ENCODE peak calls at places on chromosome 22, in seven cellular contexts. One of them, this sample, is unnamed.
A peak's percentile ranks its signal among the peaks of the same experiment; 100 is the strongest.

GRCh38 chr22:28989035-28989464 is 72.6 kb downstream of the C22orf31 start:
- DNase-seq in K562: no peak
- DNase-seq in astrocyte of the spinal cord: no peak
- DNase-seq in heart left ventricle: no peak
- DNase-seq in neural progenitor cell: no peak
- DNase-seq in Panc1: no peak
- DNase-seq in body of pancreas: no peak
- DNase-seq in this sample: peak; percentile 41

GRCh38 chr22:37927129-37927936 is 21.2 kb downstream of the MICALL1 start:
- DNase-seq in K562: no peak
- DNase-seq in astrocyte of the spinal cord: no peak
- DNase-seq in heart left ventricle: no peak
- DNase-seq in neural progenitor cell: no peak
- DNase-seq in Panc1: no peak
- DNase-seq in body of pancreas: no peak
- DNase-seq in this sample: no peak

GRCh38 chr22:37310075-37310606 is 27.8 kb downstream of the CYTH4 start:
- DNase-seq in K562: peak; percentile 46
- DNase-seq in astrocyte of the spinal cord: no peak
- DNase-seq in heart left ventricle: no peak
- DNase-seq in neural progenitor cell: no peak
- DNase-seq in Panc1: no peak
- DNase-seq in body of pancreas: no peak
- DNase-seq in this sample: no peak

GRCh38 chr22:31637938-31638618 is 23.9 kb downstream of the PISD start:
- DNase-seq in K562: no peak
- DNase-seq in astrocyte of the spinal cord: no peak
- DNase-seq in heart left ventricle: peak; percentile 53
- DNase-seq in neural progenitor cell: no peak
- DNase-seq in Panc1: no peak
- DNase-seq in body of pancreas: peak; percentile 62
- DNase-seq in this sample: no peak

GRCh38 chr22:34319346-34319745 is 399.1 kb upstream of the LARGE1 start:
- DNase-seq in K562: no peak
- DNase-seq in astrocyte of the spinal cord: no peak
- DNase-seq in heart left ventricle: no peak
- DNase-seq in neural progenitor cell: no peak
- DNase-seq in Panc1: no peak
- DNase-seq in body of pancreas: no peak
- DNase-seq in this sample: no peak

GRCh38 chr22:21961886-21962654 is 9.4 kb upstream of the PPM1F start:
- DNase-seq in K562: no peak
- DNase-seq in astrocyte of the spinal cord: peak; percentile 49
- DNase-seq in heart left ventricle: no peak
- DNase-seq in neural progenitor cell: no peak
- DNase-seq in Panc1: no peak
- DNase-seq in body of pancreas: peak; percentile 58
- DNase-seq in this sample: no peak

GRCh38 chr22:43171019-43171491 is 15.9 kb downstream of the TTLL12 start:
- DNase-seq in K562: no peak
- DNase-seq in astrocyte of the spinal cord: no peak
- DNase-seq in heart left ventricle: no peak
- DNase-seq in neural progenitor cell: no peak
- DNase-seq in Panc1: no peak
- DNase-seq in body of pancreas: no peak
- DNase-seq in this sample: no peak

GRCh38 chr22:36839356-36840073 is 21.3 kb upstream of the NCF4 start:
- DNase-seq in K562: no peak
- DNase-seq in astrocyte of the spinal cord: no peak
- DNase-seq in heart left ventricle: no peak
- DNase-seq in neural progenitor cell: no peak
- DNase-seq in Panc1: no peak
- DNase-seq in body of pancreas: no peak
- DNase-seq in this sample: no peak

GRCh38 chr22:30654361-30654760 is 13.3 kb downstream of the DUSP18 start:
- DNase-seq in K562: no peak
- DNase-seq in astrocyte of the spinal cord: no peak
- DNase-seq in heart left ventricle: no peak
- DNase-seq in neural progenitor cell: no peak
- DNase-seq in Panc1: no peak
- DNase-seq in body of pancreas: no peak
- DNase-seq in this sample: no peak

GRCh38 chr22:24827305-24827704 is 21.3 kb downstream of the SGSM1 start:
- DNase-seq in K562: no peak
- DNase-seq in astrocyte of the spinal cord: no peak
- DNase-seq in heart left ventricle: no peak
- DNase-seq in neural progenitor cell: no peak
- DNase-seq in Panc1: no peak
- DNase-seq in body of pancreas: peak; percentile 88
- DNase-seq in this sample: no peak

GRCh38 chr22:37082251-37082650 is 27.3 kb downstream of the TMPRSS6 start:
- DNase-seq in K562: peak; percentile 3
- DNase-seq in astrocyte of the spinal cord: no peak
- DNase-seq in heart left ventricle: no peak
- DNase-seq in neural progenitor cell: no peak
- DNase-seq in Panc1: no peak
- DNase-seq in body of pancreas: no peak
- DNase-seq in this sample: no peak

GRCh38 chr22:23070418-23071162 is at the start of gene GNAZ:
- DNase-seq in K562: no peak
- DNase-seq in astrocyte of the spinal cord: no peak
- DNase-seq in heart left ventricle: no peak
- DNase-seq in neural progenitor cell: peak; percentile 82
- DNase-seq in Panc1: no peak
- DNase-seq in body of pancreas: no peak
- DNase-seq in this sample: no peak

GRCh38 chr22:37521236-37521739 is 2.1 kb upstream of the CARD10 start:
- DNase-seq in K562: no peak
- DNase-seq in astrocyte of the spinal cord: no peak
- DNase-seq in heart left ventricle: no peak
- DNase-seq in neural progenitor cell: no peak
- DNase-seq in Panc1: no peak
- DNase-seq in body of pancreas: no peak
- DNase-seq in this sample: no peak

GRCh38 chr22:24681236-24681635 is 78.2 kb downstream of the GGT1 start:
- DNase-seq in K562: no peak
- DNase-seq in astrocyte of the spinal cord: peak; percentile 53
- DNase-seq in heart left ventricle: no peak
- DNase-seq in neural progenitor cell: no peak
- DNase-seq in Panc1: no peak
- DNase-seq in body of pancreas: no peak
- DNase-seq in this sample: no peak

GRCh38 chr22:17264321-17265052 is 45.3 kb upstream of the ADA2 start:
- DNase-seq in K562: no peak
- DNase-seq in astrocyte of the spinal cord: peak; percentile 48
- DNase-seq in heart left ventricle: peak; percentile 57
- DNase-seq in neural progenitor cell: peak; percentile 82
- DNase-seq in Panc1: no peak
- DNase-seq in body of pancreas: no peak
- DNase-seq in this sample: no peak

GRCh38 chr22:38712496-38713207 is 6.9 kb downstream of the GTPBP1 start:
- DNase-seq in K562: peak; percentile 24
- DNase-seq in astrocyte of the spinal cord: no peak
- DNase-seq in heart left ventricle: no peak
- DNase-seq in neural progenitor cell: peak; percentile 76
- DNase-seq in Panc1: no peak
- DNase-seq in body of pancreas: no peak
- DNase-seq in this sample: no peak

GRCh38 chr22:35229865-35230264 is 27.4 kb upstream of the HMGXB4 start:
- DNase-seq in K562: peak; percentile 25
- DNase-seq in astrocyte of the spinal cord: no peak
- DNase-seq in heart left ventricle: no peak
- DNase-seq in neural progenitor cell: no peak
- DNase-seq in Panc1: no peak
- DNase-seq in body of pancreas: no peak
- DNase-seq in this sample: no peak

GRCh38 chr22:33240901-33241300 is 182.7 kb upstream of the SYN3 start:
- DNase-seq in K562: no peak
- DNase-seq in astrocyte of the spinal cord: no peak
- DNase-seq in heart left ventricle: no peak
- DNase-seq in neural progenitor cell: no peak
- DNase-seq in Panc1: no peak
- DNase-seq in body of pancreas: no peak
- DNase-seq in this sample: no peak

GRCh38 chr22:30290679-30291333 is 1.5 kb upstream of the CASTOR1 start:
- DNase-seq in K562: no peak
- DNase-seq in astrocyte of the spinal cord: peak; percentile 70
- DNase-seq in heart left ventricle: peak; percentile 93
- DNase-seq in neural progenitor cell: peak; percentile 48
- DNase-seq in Panc1: no peak
- DNase-seq in body of pancreas: peak; percentile 93
- DNase-seq in this sample: no peak

GRCh38 chr22:17891427-17892167 is 117.3 kb upstream of the BID start:
- DNase-seq in K562: peak; percentile 56
- DNase-seq in astrocyte of the spinal cord: no peak
- DNase-seq in heart left ventricle: peak; percentile 65
- DNase-seq in neural progenitor cell: peak; percentile 56
- DNase-seq in Panc1: no peak
- DNase-seq in body of pancreas: peak; percentile 39
- DNase-seq in this sample: no peak

GRCh38 chr22:37752189-37753061 is 55.3 kb upstream of the GCAT start:
- DNase-seq in K562: no peak
- DNase-seq in astrocyte of the spinal cord: peak; percentile 91
- DNase-seq in heart left ventricle: peak; percentile 93
- DNase-seq in neural progenitor cell: peak; percentile 56
- DNase-seq in Panc1: peak; percentile 58
- DNase-seq in body of pancreas: peak; percentile 90
- DNase-seq in this sample: no peak

GRCh38 chr22:46374663-46375474 is 39.4 kb downstream of the TRMU start:
- DNase-seq in K562: no peak
- DNase-seq in astrocyte of the spinal cord: no peak
- DNase-seq in heart left ventricle: no peak
- DNase-seq in neural progenitor cell: no peak
- DNase-seq in Panc1: no peak
- DNase-seq in body of pancreas: peak; percentile 72
- DNase-seq in this sample: no peak
- H3K4me3 ChIP-seq in K562: no peak overlapping the region
- H3K4me3 ChIP-seq in astrocyte of the spinal cord: no peak overlapping the region
- H3K4me3 ChIP-seq in heart left ventricle: no peak overlapping the region
- H3K4me3 ChIP-seq in neural progenitor cell: no peak overlapping the region
- H3K4me3 ChIP-seq in Panc1: no peak overlapping the region
- H3K4me3 ChIP-seq in body of pancreas: no peak overlapping the region
- H3K4me3 ChIP-seq in this sample: no peak overlapping the region

DNA sequence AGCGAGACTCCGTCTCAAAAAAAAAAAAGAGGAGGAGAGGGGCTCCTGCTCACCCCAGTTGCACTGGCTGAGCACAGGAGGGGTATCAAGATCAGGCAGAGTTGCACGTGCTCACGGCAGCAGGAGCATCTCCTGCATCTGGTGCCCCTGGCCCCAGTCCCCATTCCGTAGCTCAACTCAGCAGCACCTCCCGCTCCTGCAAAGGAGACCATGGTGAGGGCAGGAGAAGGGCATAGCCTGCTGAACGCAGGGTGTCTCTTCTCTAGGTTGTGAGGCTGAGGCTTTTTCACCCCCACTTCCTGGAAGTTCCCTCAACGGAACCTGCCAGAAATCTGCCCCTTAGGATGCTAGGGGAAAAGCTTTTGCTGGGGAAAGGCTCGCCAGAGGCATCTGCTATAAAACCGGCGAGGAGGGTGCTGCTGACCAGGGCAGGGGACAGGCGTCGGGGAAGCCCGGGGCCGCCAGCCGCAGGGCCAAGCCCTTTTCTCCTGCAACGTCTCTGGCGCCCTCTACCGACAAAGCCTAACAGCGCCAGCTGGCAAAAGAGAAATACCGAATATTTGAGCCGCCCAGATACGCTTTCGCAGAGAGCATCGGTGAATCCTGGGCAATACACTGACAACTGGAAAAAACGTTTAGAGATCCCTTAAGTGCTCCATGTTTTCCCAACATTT is 1.0 kb upstream of the PPP6R2 start:
- DNase-seq in K562: peak; percentile 89
- DNase-seq in astrocyte of the spinal cord: peak; percentile 82
- DNase-seq in heart left ventricle: peak; percentile 88
- DNase-seq in neural progenitor cell: peak; percentile 96
- DNase-seq in Panc1: peak; percentile 74
- DNase-seq in body of pancreas: peak; percentile 90
- DNase-seq in this sample: peak; percentile 67
- H3K4me3 ChIP-seq in K562: peak overlapping the region; percentile 77
- H3K4me3 ChIP-seq in astrocyte of the spinal cord: peak overlapping the region; percentile 57
- H3K4me3 ChIP-seq in heart left ventricle: peak overlapping the region; percentile 94
- H3K4me3 ChIP-seq in neural progenitor cell: peak overlapping the region; percentile 94
- H3K4me3 ChIP-seq in Panc1: peak overlapping the region; percentile 64
- H3K4me3 ChIP-seq in body of pancreas: peak overlapping the region; percentile 92
- H3K4me3 ChIP-seq in this sample: no peak overlapping the region

DNA sequence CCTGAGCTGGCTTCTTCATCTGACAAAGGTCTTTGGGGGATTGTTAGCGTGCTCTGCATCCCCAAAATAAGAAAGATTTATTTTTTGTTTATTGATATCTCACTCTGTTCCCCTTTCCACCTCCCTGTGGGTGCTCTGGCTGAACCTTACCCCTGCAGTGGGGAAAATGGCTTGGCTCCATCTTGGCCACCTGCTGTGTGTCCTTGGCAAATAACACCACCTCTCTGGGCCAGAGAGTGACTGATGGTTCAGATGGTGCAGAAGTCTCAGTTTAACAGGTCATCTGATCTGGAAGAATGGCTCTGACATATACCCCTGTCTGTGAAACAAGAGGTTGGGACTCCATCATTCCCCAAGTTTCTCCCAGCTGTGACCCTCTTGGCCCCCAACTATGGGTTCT is 157.6 kb downstream of the MYO18B start:
- DNase-seq in K562: no peak
- DNase-seq in astrocyte of the spinal cord: no peak
- DNase-seq in heart left ventricle: no peak
- DNase-seq in neural progenitor cell: no peak
- DNase-seq in Panc1: no peak
- DNase-seq in body of pancreas: no peak
- DNase-seq in this sample: no peak
- H3K4me3 ChIP-seq in K562: no peak overlapping the region
- H3K4me3 ChIP-seq in astrocyte of the spinal cord: no peak overlapping the region
- H3K4me3 ChIP-seq in heart left ventricle: no peak overlapping the region
- H3K4me3 ChIP-seq in neural progenitor cell: no peak overlapping the region
- H3K4me3 ChIP-seq in Panc1: no peak overlapping the region
- H3K4me3 ChIP-seq in body of pancreas: no peak overlapping the region
- H3K4me3 ChIP-seq in this sample: no peak overlapping the region

DNA sequence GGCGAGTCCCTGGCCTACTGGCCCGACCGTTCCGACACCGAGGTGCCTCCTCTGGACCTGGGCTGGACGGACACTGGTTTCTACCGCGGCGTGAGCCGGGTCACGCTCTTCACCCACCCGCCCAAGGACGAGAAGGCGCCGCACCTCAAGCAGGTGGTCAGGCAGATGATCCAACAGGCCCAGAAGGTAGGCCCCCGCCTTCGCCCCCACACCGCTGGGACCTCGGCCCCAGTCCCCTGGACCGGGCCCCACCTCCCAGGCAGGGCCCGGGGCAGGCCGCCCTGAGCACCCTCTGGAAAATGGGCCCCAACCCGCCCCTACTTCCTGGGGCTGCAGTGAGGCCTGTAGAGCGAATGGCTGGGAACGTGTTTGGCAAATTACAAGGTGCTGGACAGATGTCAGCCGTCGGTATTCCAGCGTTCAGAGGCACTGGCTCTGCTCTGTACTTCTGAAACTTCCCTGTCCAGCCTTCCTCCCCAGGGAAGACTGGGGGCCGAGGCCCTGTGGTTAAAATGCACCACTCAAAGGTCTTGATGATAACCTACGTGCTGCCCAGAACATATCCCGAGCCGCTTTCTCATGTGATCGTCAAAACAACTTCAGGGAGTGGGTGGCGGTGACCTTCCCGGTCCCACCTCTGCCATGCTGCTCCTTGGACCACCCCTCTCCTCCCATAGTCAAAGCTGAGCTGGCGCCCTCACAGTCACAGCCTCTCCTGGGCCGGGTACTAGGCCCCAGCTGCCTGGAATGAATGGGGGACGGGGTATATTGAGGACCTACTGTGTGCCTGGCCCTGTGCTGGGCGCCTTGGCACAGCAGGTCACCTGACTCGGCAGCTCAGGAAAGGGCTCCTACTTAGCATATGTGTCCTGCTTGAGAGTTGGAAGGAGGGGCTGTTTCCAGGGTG is 845 bp downstream of the FAM83F start:
- DNase-seq in K562: no peak
- DNase-seq in astrocyte of the spinal cord: no peak
- DNase-seq in heart left ventricle: no peak
- DNase-seq in neural progenitor cell: no peak
- DNase-seq in Panc1: no peak
- DNase-seq in body of pancreas: peak; percentile 57
- DNase-seq in this sample: no peak
- H3K4me3 ChIP-seq in K562: no peak overlapping the region
- H3K4me3 ChIP-seq in astrocyte of the spinal cord: no peak overlapping the region
- H3K4me3 ChIP-seq in heart left ventricle: peak overlapping the region; percentile 26
- H3K4me3 ChIP-seq in neural progenitor cell: peak overlapping the region; percentile 17
- H3K4me3 ChIP-seq in Panc1: no peak overlapping the region
- H3K4me3 ChIP-seq in body of pancreas: peak overlapping the region; percentile 63
- H3K4me3 ChIP-seq in this sample: peak overlapping the region; percentile 74

This sample was measured in iPS DF 6.9.